ENCODE peak calls at places on chromosomes 11 and 22, in nine cellular contexts. J is psoas muscle; L is BE2C; Z is kidney epithelial cell; C is uterus; V is mammary epithelial cell; H is Caco-2; D is A549; N is CD4-positive, alpha-beta T cell. R is an unnamed sample.
A peak's percentile ranks its signal among the peaks of the same experiment; 100 is the strongest.

GRCh38 chr22:47632646-47633045 is 870.2 kb downstream of the TBC1D22A start:
- DNase-seq in J (no peak), L (no peak), Z (no peak), C (no peak), V (no peak), H (no peak), D (no peak), N (no peak), R (no peak)

GRCh38 chr11:121591405-121592033 is 138.8 kb upstream of the SORL1-AS1 start:
- DNase-seq in J (no peak), L (peak; percentile 74), Z (no peak), C (peak; percentile 77), V (peak; percentile 65), H (peak; percentile 79), D (peak; percentile 50), N (peak; percentile 57), R (no peak)

GRCh38 chr11:9462806-9463537 is 2.2 kb downstream of the ZNF143 start:
- DNase-seq in J (no peak), L (no peak), Z (no peak), C (no peak), V (peak; percentile 41), H (no peak), D (no peak), N (no peak), R (no peak)

GRCh38 chr11:57126766-57127400 is 54.9 kb upstream of the LRRC55 start:
- DNase-seq in J (no peak), L (no peak), Z (no peak), C (no peak), V (no peak), H (no peak), D (no peak), N (no peak), R (no peak)

GRCh38 chr22:44956835-44957234 is 53.0 kb downstream of the PHF21B start:
- DNase-seq in J (no peak), L (no peak), Z (no peak), C (no peak), V (no peak), H (no peak), D (no peak), N (no peak), R (no peak)

GRCh38 chr22:50009765-50010675 is 2.5 kb downstream of the IL17REL start:
- DNase-seq in J (no peak), L (peak; percentile 10), Z (no peak), C (no peak), V (no peak), H (peak; percentile 36), D (no peak), N (no peak), R (no peak)

GRCh38 chr11:97683733-97684132 is 1293.9 kb downstream of the JRKL start:
- DNase-seq in J (no peak), L (peak; percentile 22), Z (peak; percentile 19), C (no peak), V (peak; percentile 56), H (peak; percentile 74), D (no peak), N (no peak), R (no peak)

GRCh38 chr11:11841121-11841604 is 609 bp upstream of the USP47 start:
- DNase-seq in J (peak; percentile 70), L (peak; percentile 13), Z (no peak), C (peak; percentile 59), V (no peak), H (peak; percentile 57), D (peak; percentile 55), N (peak; percentile 2), R (no peak)

GRCh38 chr11:33802414-33802950 is 28.2 kb upstream of the FBXO3 start:
- DNase-seq in J (peak; percentile 56), L (peak; percentile 63), Z (peak; percentile 65), C (peak; percentile 47), V (peak; percentile 89), H (peak; percentile 76), D (peak; percentile 70), N (no peak), R (no peak)

GRCh38 chr11:111944651-111945051 is 7.5 kb downstream of the DIXDC1 start:
- DNase-seq in J (no peak), L (no peak), Z (peak; percentile 94), C (no peak), V (peak; percentile 88), H (no peak), D (no peak), N (no peak), R (no peak)

GRCh38 chr22:41919357-41920224 is 4.7 kb upstream of the SHISA8 start:
- DNase-seq in J (peak; percentile 78), L (peak; percentile 65), Z (no peak), C (no peak), V (no peak), H (no peak), D (no peak), N (no peak), R (no peak)

DNA sequence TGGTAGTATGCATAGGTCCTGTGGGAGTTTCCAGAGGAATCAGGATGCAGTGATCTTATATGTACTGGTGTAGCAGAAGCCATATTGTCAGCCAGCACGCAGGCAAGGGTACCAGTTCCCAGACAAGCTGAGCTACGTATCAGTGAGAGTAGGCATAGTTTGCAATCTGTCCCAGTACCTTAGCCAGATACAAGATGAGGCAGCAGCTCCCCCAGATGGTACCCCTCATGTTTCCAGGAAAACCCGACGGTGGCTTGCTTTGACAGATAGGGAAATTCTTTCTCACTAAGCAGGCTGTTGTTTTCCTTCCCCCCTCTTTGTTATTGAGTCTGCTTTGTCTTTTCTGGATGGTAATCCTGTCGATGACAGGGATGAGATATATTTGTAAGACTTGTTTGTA is 109.7 kb upstream of the RRM1 start:
- DNase-seq in J (no peak), L (no peak), Z (no peak), C (no peak), V (no peak), H (no peak), D (no peak), N (peak; percentile 12), R (no peak)
- TF ChIP-seq CTCF in J (no peak), L (peak; percentile 10), Z (peak; percentile 6), C (no peak), V (no peak), H (peak; percentile 35), D (no peak), N (peak; percentile 42), R (no peak)

GRCh38 chr11:132555617-132556016 is 976.7 kb downstream of the OPCML start:
- DNase-seq in J (no peak), L (no peak), Z (no peak), C (no peak), V (no peak), H (no peak), D (no peak), N (no peak), R (no peak)

GRCh38 chr11:132561937-132562336 is 970.4 kb downstream of the OPCML start:
- DNase-seq in J (no peak), L (no peak), Z (no peak), C (no peak), V (no peak), H (no peak), D (no peak), N (no peak), R (no peak)

GRCh38 chr11:132563050-132563449 is 969.3 kb downstream of the OPCML start:
- DNase-seq in J (no peak), L (no peak), Z (no peak), C (no peak), V (no peak), H (no peak), D (no peak), N (no peak), R (no peak)

GRCh38 chr11:132556316-132556715 is 976.0 kb downstream of the OPCML start:
- DNase-seq in J (no peak), L (no peak), Z (no peak), C (no peak), V (no peak), H (no peak), D (no peak), N (no peak), R (no peak)

DNA sequence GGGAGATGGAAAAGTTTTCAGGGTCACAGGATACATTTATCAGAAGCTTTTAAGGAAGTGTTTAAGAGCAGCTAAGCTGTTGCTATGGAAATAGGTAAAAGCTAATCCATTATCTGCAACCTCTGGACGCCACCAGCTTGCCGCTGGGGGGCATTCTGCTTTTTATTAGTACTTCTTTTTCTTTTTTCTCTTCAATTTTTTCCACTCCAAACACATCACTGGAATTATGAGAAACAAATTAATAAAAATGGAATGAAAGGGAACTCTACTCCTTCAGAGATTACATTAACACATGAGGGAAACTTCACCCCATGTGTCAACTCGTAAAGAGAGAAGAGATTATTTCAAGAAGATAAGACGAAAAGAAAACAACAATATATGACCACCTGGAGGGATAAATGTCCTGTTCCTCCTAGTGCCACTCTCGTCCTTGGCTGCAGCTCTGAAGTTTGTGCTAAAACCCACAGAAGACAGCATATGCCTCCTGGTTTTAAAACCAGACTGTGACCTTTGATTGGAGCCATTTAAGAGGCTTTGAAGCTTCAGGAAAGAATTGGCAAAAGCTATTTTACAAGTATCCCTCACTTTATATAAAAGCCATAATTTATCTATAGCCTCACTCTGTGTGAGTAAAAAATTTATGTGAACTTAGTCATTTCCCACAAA is 972.8 kb downstream of the OPCML start:
- DNase-seq in J (no peak), L (no peak), Z (no peak), C (no peak), V (no peak), H (no peak), D (no peak), N (no peak), R (no peak)
- TF ChIP-seq CTCF in J (no peak), L (no peak), Z (no peak), C (no peak), V (no peak), H (no peak), D (no peak), N (no peak), R (no peak)

DNA sequence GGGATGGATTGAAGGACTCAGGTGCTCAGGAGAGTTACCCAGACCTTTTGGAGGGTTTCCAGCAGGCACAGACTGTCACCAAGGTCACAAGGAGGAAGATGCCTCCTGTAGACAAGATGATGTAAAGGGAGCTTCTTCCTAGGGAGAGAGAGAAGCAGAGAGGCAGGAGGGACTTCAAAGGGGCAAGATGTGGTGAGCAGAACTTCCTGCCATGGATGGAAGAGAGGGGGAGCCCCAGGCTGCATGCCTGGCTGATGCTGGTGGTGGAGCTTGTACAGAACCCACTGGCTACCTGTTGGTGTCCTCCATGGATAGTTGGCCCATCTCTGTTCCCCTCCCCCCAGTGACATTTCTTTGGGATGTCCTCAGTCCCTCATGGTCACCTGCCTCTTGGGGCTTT is 4.2 kb downstream of the HEPN1 start:
- DNase-seq in J (no peak), L (no peak), Z (no peak), C (no peak), V (no peak), H (no peak), D (no peak), N (no peak), R (no peak)
- TF ChIP-seq CTCF in J (no peak), L (no peak), Z (no peak), C (no peak), V (no peak), H (no peak), D (no peak), N (no peak), R (no peak)

DNA sequence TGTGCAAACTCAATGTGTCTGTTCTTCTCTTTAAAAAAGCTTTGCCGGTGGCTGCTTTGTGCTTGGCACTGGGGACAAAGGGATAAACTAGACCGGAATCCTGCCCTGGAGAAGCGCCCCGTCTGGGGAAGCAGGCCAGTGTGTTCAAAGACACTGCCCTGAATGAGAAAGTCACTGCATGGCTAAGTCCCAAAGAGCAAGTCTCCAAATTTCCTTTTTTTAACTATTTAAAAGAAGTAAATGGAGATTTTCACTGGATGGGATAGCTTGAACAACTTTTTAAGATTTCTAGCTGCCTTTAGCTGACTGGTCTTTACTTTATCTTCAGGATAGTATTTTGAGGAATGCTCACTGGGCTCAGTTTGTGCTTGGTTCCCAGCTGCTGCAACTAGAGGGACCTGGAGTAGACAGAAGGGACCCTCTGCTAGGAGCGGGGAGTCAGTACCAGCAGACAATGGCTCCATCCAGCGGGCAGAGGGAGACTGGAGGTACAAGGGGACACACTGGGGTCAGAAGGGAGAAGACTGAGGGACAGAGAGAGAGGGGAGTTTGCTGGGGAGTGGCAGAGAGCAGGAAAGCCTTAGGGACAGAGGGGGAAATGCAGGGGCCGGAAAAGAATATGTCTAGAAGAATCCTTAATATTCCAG is 22.2 kb upstream of the ACER3 start:
- DNase-seq in J (no peak), L (peak; percentile 59), Z (no peak), C (no peak), V (no peak), H (peak; percentile 71), D (peak; percentile 41), N (no peak), R (no peak)
- TF ChIP-seq CTCF in J (no peak), L (peak; percentile 72), Z (peak; percentile 22), C (peak; percentile 8), V (no peak), H (peak; percentile 78), D (peak; percentile 34), N (no peak), R (no peak)